ENCODE peak calls at places on chromosomes 6 and 20, in nine cellular contexts. One of them, this sample, is unnamed.

GRCh38 chr6:3226422-3227362 is 761 bp downstream of the TUBB2B start:
- DNase-seq in lower leg skin: peak; percentile 86
- DNase-seq in anterior cingulate cortex: peak; percentile 32
- DNase-seq in dermis microvascular lymphatic vessel endothelial cell: no peak
- DNase-seq in tibial nerve: no peak
- DNase-seq in brain microvascular endothelial cell: no peak
- DNase-seq in coronary artery: no peak
- DNase-seq in cardiac muscle cell: peak; percentile 52
- DNase-seq in NCI-H1105 treated with DMSO at 0.1 percent for 48 hours: peak; percentile 44
- DNase-seq in this sample: no peak

GRCh38 chr6:167737205-167737830 is 89.4 kb upstream of the AFDN start:
- DNase-seq in brain microvascular endothelial cell: no peak
- DNase-seq in lower leg skin: no peak
- DNase-seq in tibial nerve: no peak
- DNase-seq in NCI-H1105 treated with DMSO at 0.1 percent for 48 hours: no peak
- DNase-seq in coronary artery: no peak
- DNase-seq in anterior cingulate cortex: no peak
- DNase-seq in dermis microvascular lymphatic vessel endothelial cell: no peak
- DNase-seq in cardiac muscle cell: no peak
- DNase-seq in this sample: no peak

GRCh38 chr6:85490516-85491248 is 40.8 kb downstream of the NT5E start:
- DNase-seq in NCI-H1105 treated with DMSO at 0.1 percent for 48 hours: no peak
- DNase-seq in anterior cingulate cortex: no peak
- DNase-seq in coronary artery: no peak
- DNase-seq in cardiac muscle cell: no peak
- DNase-seq in brain microvascular endothelial cell: no peak
- DNase-seq in dermis microvascular lymphatic vessel endothelial cell: peak; percentile 23
- DNase-seq in lower leg skin: no peak
- DNase-seq in tibial nerve: no peak
- DNase-seq in this sample: no peak

GRCh38 chr6:10567256-10568041 is 46.3 kb downstream of the GCNT2 start:
- DNase-seq in dermis microvascular lymphatic vessel endothelial cell: no peak
- DNase-seq in brain microvascular endothelial cell: no peak
- DNase-seq in tibial nerve: no peak
- DNase-seq in coronary artery: no peak
- DNase-seq in anterior cingulate cortex: no peak
- DNase-seq in cardiac muscle cell: no peak
- DNase-seq in NCI-H1105 treated with DMSO at 0.1 percent for 48 hours: no peak
- DNase-seq in lower leg skin: peak; percentile 21
- DNase-seq in this sample: no peak

GRCh38 chr6:142696689-142697088 is 248.3 kb downstream of the HIVEP2 start:
- DNase-seq in dermis microvascular lymphatic vessel endothelial cell: peak; percentile 17
- DNase-seq in anterior cingulate cortex: no peak
- DNase-seq in lower leg skin: no peak
- DNase-seq in NCI-H1105 treated with DMSO at 0.1 percent for 48 hours: no peak
- DNase-seq in coronary artery: no peak
- DNase-seq in cardiac muscle cell: no peak
- DNase-seq in brain microvascular endothelial cell: no peak
- DNase-seq in tibial nerve: no peak
- DNase-seq in this sample: no peak

GRCh38 chr20:35144694-35145093 is 2.4 kb downstream of the EDEM2 start:
- DNase-seq in brain microvascular endothelial cell: no peak
- DNase-seq in lower leg skin: peak; percentile 29
- DNase-seq in NCI-H1105 treated with DMSO at 0.1 percent for 48 hours: no peak
- DNase-seq in dermis microvascular lymphatic vessel endothelial cell: no peak
- DNase-seq in cardiac muscle cell: no peak
- DNase-seq in tibial nerve: no peak
- DNase-seq in anterior cingulate cortex: no peak
- DNase-seq in coronary artery: no peak
- DNase-seq in this sample: no peak

GRCh38 chr6:90406142-90406794 is 109.6 kb upstream of the BACH2 start:
- DNase-seq in lower leg skin: no peak
- DNase-seq in dermis microvascular lymphatic vessel endothelial cell: peak; percentile 26
- DNase-seq in NCI-H1105 treated with DMSO at 0.1 percent for 48 hours: no peak
- DNase-seq in coronary artery: no peak
- DNase-seq in cardiac muscle cell: no peak
- DNase-seq in tibial nerve: no peak
- DNase-seq in anterior cingulate cortex: no peak
- DNase-seq in brain microvascular endothelial cell: peak; percentile 53
- DNase-seq in this sample: no peak

GRCh38 chr20:57397004-57397692 is 6.0 kb downstream of the RBM38 start:
- DNase-seq in NCI-H1105 treated with DMSO at 0.1 percent for 48 hours: no peak
- DNase-seq in cardiac muscle cell: no peak
- DNase-seq in anterior cingulate cortex: no peak
- DNase-seq in coronary artery: no peak
- DNase-seq in brain microvascular endothelial cell: no peak
- DNase-seq in tibial nerve: no peak
- DNase-seq in dermis microvascular lymphatic vessel endothelial cell: no peak
- DNase-seq in lower leg skin: no peak
- DNase-seq in this sample: no peak

GRCh38 chr6:132907915-132908314 is 93.5 kb downstream of the RPS12 start:
- DNase-seq in dermis microvascular lymphatic vessel endothelial cell: peak; percentile 16
- DNase-seq in coronary artery: no peak
- DNase-seq in lower leg skin: no peak
- DNase-seq in NCI-H1105 treated with DMSO at 0.1 percent for 48 hours: no peak
- DNase-seq in tibial nerve: no peak
- DNase-seq in cardiac muscle cell: no peak
- DNase-seq in anterior cingulate cortex: no peak
- DNase-seq in brain microvascular endothelial cell: peak; percentile 91
- DNase-seq in this sample: no peak

GRCh38 chr6:43910149-43910637 is 140.2 kb downstream of the VEGFA start:
- DNase-seq in dermis microvascular lymphatic vessel endothelial cell: no peak
- DNase-seq in anterior cingulate cortex: no peak
- DNase-seq in coronary artery: no peak
- DNase-seq in lower leg skin: no peak
- DNase-seq in NCI-H1105 treated with DMSO at 0.1 percent for 48 hours: no peak
- DNase-seq in cardiac muscle cell: no peak
- DNase-seq in brain microvascular endothelial cell: no peak
- DNase-seq in tibial nerve: no peak
- DNase-seq in this sample: no peak

GRCh38 chr20:62772618-62772993 is 23.7 kb upstream of the MRGBP start:
- DNase-seq in dermis microvascular lymphatic vessel endothelial cell: no peak
- DNase-seq in coronary artery: no peak
- DNase-seq in anterior cingulate cortex: no peak
- DNase-seq in tibial nerve: no peak
- DNase-seq in cardiac muscle cell: no peak
- DNase-seq in brain microvascular endothelial cell: no peak
- DNase-seq in lower leg skin: no peak
- DNase-seq in NCI-H1105 treated with DMSO at 0.1 percent for 48 hours: no peak
- DNase-seq in this sample: no peak

GRCh38 chr6:134340574-134340973 is 22.7 kb upstream of the SGK1 start:
- DNase-seq in cardiac muscle cell: no peak
- DNase-seq in tibial nerve: no peak
- DNase-seq in coronary artery: no peak
- DNase-seq in dermis microvascular lymphatic vessel endothelial cell: no peak
- DNase-seq in brain microvascular endothelial cell: no peak
- DNase-seq in anterior cingulate cortex: no peak
- DNase-seq in lower leg skin: no peak
- DNase-seq in NCI-H1105 treated with DMSO at 0.1 percent for 48 hours: no peak
- DNase-seq in this sample: no peak

GRCh38 chr20:47857994-47858557 is 72.8 kb upstream of the SULF2 start:
- DNase-seq in coronary artery: no peak
- DNase-seq in tibial nerve: no peak
- DNase-seq in dermis microvascular lymphatic vessel endothelial cell: peak; percentile 49
- DNase-seq in cardiac muscle cell: no peak
- DNase-seq in lower leg skin: no peak
- DNase-seq in anterior cingulate cortex: no peak
- DNase-seq in brain microvascular endothelial cell: no peak
- DNase-seq in NCI-H1105 treated with DMSO at 0.1 percent for 48 hours: peak; percentile 81
- DNase-seq in this sample: no peak

GRCh38 chr20:818001-818664 is 15.4 kb upstream of the FAM110A start:
- DNase-seq in coronary artery: no peak
- DNase-seq in cardiac muscle cell: no peak
- DNase-seq in lower leg skin: peak; percentile 60
- DNase-seq in dermis microvascular lymphatic vessel endothelial cell: no peak
- DNase-seq in anterior cingulate cortex: no peak
- DNase-seq in brain microvascular endothelial cell: no peak
- DNase-seq in tibial nerve: no peak
- DNase-seq in NCI-H1105 treated with DMSO at 0.1 percent for 48 hours: no peak
- DNase-seq in this sample: no peak

GRCh38 chr20:48025061-48025515 is 239.8 kb upstream of the SULF2 start:
- DNase-seq in brain microvascular endothelial cell: peak; percentile 77
- DNase-seq in cardiac muscle cell: no peak
- DNase-seq in NCI-H1105 treated with DMSO at 0.1 percent for 48 hours: no peak
- DNase-seq in lower leg skin: peak; percentile 89
- DNase-seq in dermis microvascular lymphatic vessel endothelial cell: peak; percentile 9
- DNase-seq in anterior cingulate cortex: no peak
- DNase-seq in tibial nerve: peak; percentile 24
- DNase-seq in coronary artery: no peak
- DNase-seq in this sample: peak; percentile 76

GRCh38 chr20:49701313-49701731 is 12.4 kb downstream of the B4GALT5 start:
- DNase-seq in NCI-H1105 treated with DMSO at 0.1 percent for 48 hours: peak; percentile 43
- DNase-seq in brain microvascular endothelial cell: no peak
- DNase-seq in cardiac muscle cell: no peak
- DNase-seq in lower leg skin: no peak
- DNase-seq in coronary artery: peak; percentile 29
- DNase-seq in dermis microvascular lymphatic vessel endothelial cell: peak; percentile 68
- DNase-seq in anterior cingulate cortex: no peak
- DNase-seq in tibial nerve: no peak
- DNase-seq in this sample: no peak

GRCh38 chr20:24970743-24971142 is 21.7 kb downstream of the CST7 start:
- DNase-seq in brain microvascular endothelial cell: no peak
- DNase-seq in tibial nerve: no peak
- DNase-seq in NCI-H1105 treated with DMSO at 0.1 percent for 48 hours: no peak
- DNase-seq in lower leg skin: peak; percentile 53
- DNase-seq in dermis microvascular lymphatic vessel endothelial cell: no peak
- DNase-seq in anterior cingulate cortex: no peak
- DNase-seq in coronary artery: no peak
- DNase-seq in cardiac muscle cell: no peak
- DNase-seq in this sample: peak; percentile 14

GRCh38 chr6:14775528-14775927 is 470.3 kb upstream of the JARID2 start:
- DNase-seq in anterior cingulate cortex: no peak
- DNase-seq in tibial nerve: no peak
- DNase-seq in brain microvascular endothelial cell: no peak
- DNase-seq in lower leg skin: no peak
- DNase-seq in NCI-H1105 treated with DMSO at 0.1 percent for 48 hours: peak; percentile 97
- DNase-seq in coronary artery: no peak
- DNase-seq in cardiac muscle cell: no peak
- DNase-seq in dermis microvascular lymphatic vessel endothelial cell: no peak
- DNase-seq in this sample: no peak

GRCh38 chr6:38349795-38350194 is 289.9 kb downstream of the BTBD9 start:
- DNase-seq in lower leg skin: no peak
- DNase-seq in brain microvascular endothelial cell: peak; percentile 53
- DNase-seq in NCI-H1105 treated with DMSO at 0.1 percent for 48 hours: no peak
- DNase-seq in tibial nerve: no peak
- DNase-seq in anterior cingulate cortex: no peak
- DNase-seq in dermis microvascular lymphatic vessel endothelial cell: no peak
- DNase-seq in cardiac muscle cell: no peak
- DNase-seq in coronary artery: no peak
- DNase-seq in this sample: no peak

GRCh38 chr6:99822741-99823512 is 171.1 kb downstream of the MCHR2 start:
- DNase-seq in coronary artery: no peak
- DNase-seq in brain microvascular endothelial cell: peak; percentile 16
- DNase-seq in cardiac muscle cell: peak; percentile 59
- DNase-seq in tibial nerve: no peak
- DNase-seq in anterior cingulate cortex: peak; percentile 1
- DNase-seq in lower leg skin: no peak
- DNase-seq in dermis microvascular lymphatic vessel endothelial cell: peak; percentile 61
- DNase-seq in NCI-H1105 treated with DMSO at 0.1 percent for 48 hours: peak; percentile 41
- DNase-seq in this sample: no peak